ENCODE peak calls at places on chromosome 13, in five cellular contexts. W is mammary epithelial cell; V is colonic mucosa; F is CD4-positive, CD25-positive, alpha-beta regulatory T cell; U is A549. Q is an unnamed sample.

GRCh38 chr13:93562676-93563075 is 336.1 kb downstream of the GPC6 start:
- DNase-seq in W (peak), F (no peak), V (no peak), U (no peak), Q (no peak)

GRCh38 chr13:99416411-99417121 is 84.7 kb upstream of the TM9SF2 start:
- DNase-seq in U (no peak), F (no peak), V (no peak), W (no peak), Q (no peak)

GRCh38 chr13:20997301-20998061 is 63.9 kb downstream of the LATS2 start:
- DNase-seq in V (no peak), F (no peak), U (no peak), W (peak), Q (no peak)

GRCh38 chr13:45604892-45605291 is 10.6 kb downstream of the ERICH6B start:
- DNase-seq in F (no peak), U (no peak), W (no peak), V (no peak), Q (no peak)

GRCh38 chr13:24180743-24181384 is 20.3 kb downstream of the SPATA13 start:
- DNase-seq in W (no peak), F (no peak), U (no peak), V (no peak), Q (no peak)

GRCh38 chr13:97712770-97713169 is 240.7 kb upstream of the IPO5 start:
- DNase-seq in W (no peak), V (no peak), F (no peak), U (no peak), Q (no peak)

GRCh38 chr13:98276486-98276885 is 99.4 kb upstream of the RNF113B start:
- DNase-seq in V (no peak), W (no peak), F (no peak), U (no peak), Q (no peak)

GRCh38 chr13:92590503-92590908 is 636.1 kb upstream of the GPC6 start:
- DNase-seq in V (no peak), U (no peak), W (no peak), F (no peak), Q (no peak)

GRCh38 chr13:24226762-24227161 is 66.2 kb downstream of the SPATA13 start:
- DNase-seq in F (no peak), W (no peak), V (no peak), U (no peak), Q (no peak)

GRCh38 chr13:113004126-113004525 is 35.1 kb downstream of the MCF2L start:
- DNase-seq in W (no peak), V (no peak), U (no peak), F (no peak), Q (no peak)

GRCh38 chr13:110957181-110957884 is 42.5 kb upstream of the ANKRD10 start:
- DNase-seq in W (peak), V (no peak), U (peak), F (no peak), Q (no peak)

GRCh38 chr13:113859311-113860050 is 4.4 kb downstream of the GAS6 start:
- DNase-seq in W (no peak), U (no peak), F (no peak), V (no peak), Q (no peak)

GRCh38 chr13:98325724-98326123 is 148.7 kb upstream of the RNF113B start:
- DNase-seq in W (no peak), F (no peak), U (no peak), V (no peak), Q (no peak)

GRCh38 chr13:59447031-59447430 is 716.7 kb downstream of the DIAPH3 start:
- DNase-seq in U (no peak), W (no peak), F (no peak), V (no peak), Q (no peak)

GRCh38 chr13:94677799-94678198 is 34.5 kb downstream of the SOX21 start:
- DNase-seq in W (no peak), V (no peak), U (no peak), F (no peak), Q (no peak)

GRCh38 chr13:26499209-26499601 is 58.3 kb upstream of the WASF3 start:
- DNase-seq in W (no peak), V (no peak), U (no peak), F (no peak), Q (no peak)
- H3K27ac ChIP-seq in W (no peak), V (no peak), U (no peak), F (no peak), Q (no peak)

GRCh38 chr13:102772042-102772425 is 1.6 kb downstream of the TEX30 start:
- DNase-seq in W (no peak), F (no peak), V (no peak), U (no peak), Q (no peak)
- H3K4me3 ChIP-seq in W (no peak), F (no peak), V (no peak), U (no peak), Q (peak)

DNA sequence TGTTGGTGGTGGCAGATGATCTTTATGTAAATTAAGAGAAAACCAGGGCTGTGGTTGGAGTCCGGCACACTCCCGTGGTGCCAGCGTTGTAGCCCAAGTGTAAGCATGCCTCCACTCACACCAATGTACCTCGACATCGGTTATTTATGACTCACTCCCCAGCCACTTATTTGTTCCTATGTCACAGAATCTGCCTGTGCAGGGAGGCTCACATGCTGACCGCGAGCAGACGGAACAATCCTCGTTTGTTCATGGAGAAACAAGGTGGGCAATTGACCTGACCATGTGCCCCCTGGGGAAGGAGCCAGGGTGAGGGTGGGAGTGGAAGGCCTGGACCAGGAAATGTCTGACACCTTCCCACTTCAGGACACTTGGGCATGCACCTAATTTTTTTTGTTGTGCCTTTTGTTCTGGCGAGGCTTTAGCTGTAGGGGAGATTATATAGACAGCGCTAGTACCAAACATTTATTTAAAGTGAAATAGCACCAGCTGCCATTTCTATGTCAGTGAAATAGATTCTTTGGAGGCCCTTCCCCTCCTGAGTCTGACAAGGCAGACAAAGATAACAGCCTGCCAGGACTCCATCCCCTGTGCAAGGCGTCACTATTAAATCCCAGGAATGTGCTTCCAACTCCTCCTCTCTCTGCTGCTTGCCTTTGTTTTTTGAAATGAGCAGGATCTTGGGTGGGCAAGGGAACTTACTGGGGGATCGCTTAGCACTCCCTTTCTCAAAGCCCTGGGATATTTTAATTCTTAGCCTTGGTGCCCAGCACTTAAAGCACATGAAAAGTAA is 394.2 kb downstream of the FGF9 start:
- DNase-seq in F (no peak), W (no peak), U (no peak), V (no peak), Q (no peak)
- H3K27ac ChIP-seq in F (no peak), W (no peak), U (no peak), V (no peak), Q (no peak)

DNA sequence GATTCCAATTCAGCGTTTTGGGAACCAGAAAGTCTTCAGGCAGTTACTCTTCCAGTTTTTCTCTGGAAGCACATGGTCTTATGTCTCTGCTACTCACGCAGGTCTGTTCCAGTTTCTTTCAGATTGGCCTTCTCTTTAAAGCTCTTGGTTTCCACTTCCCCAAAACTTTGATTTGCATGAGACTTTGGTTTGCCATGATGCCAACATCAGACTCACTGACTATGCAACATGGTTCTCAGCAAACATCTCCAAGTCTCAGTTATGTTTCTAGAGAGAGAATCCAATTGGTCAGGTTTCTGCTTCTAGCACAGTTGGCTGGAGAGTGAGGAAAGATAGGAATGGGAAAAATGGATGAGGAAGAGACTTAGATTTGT is 3.1 kb downstream of the AKAP11 start:
- DNase-seq in F (peak), V (no peak), U (no peak), W (no peak), Q (no peak)
- H3K4me3 ChIP-seq in F (peak), V (no peak), U (no peak), W (no peak), Q (no peak)

GRCh38 chr13:42330991-42331390 is 59.0 kb downstream of the AKAP11 start:
- DNase-seq in V (no peak), F (no peak), U (no peak), W (no peak), Q (no peak)

GRCh38 chr13:42327725-42328124 is 55.8 kb downstream of the AKAP11 start:
- DNase-seq in U (no peak), F (no peak), V (no peak), W (no peak), Q (no peak)

GRCh38 chr13:42329239-42329638 is 57.3 kb downstream of the AKAP11 start:
- DNase-seq in W (no peak), U (no peak), F (no peak), V (no peak), Q (no peak)

GRCh38 chr13:42333613-42334328 is 61.8 kb downstream of the AKAP11 start:
- DNase-seq in V (no peak), F (peak), U (peak), W (peak), Q (no peak)

GRCh38 chr13:42328672-42329071 is 56.7 kb downstream of the AKAP11 start:
- DNase-seq in V (no peak), F (peak), U (no peak), W (no peak), Q (no peak)
- H3K27ac ChIP-seq in V (no peak), F (peak), U (no peak), W (no peak), Q (no peak)

DNA sequence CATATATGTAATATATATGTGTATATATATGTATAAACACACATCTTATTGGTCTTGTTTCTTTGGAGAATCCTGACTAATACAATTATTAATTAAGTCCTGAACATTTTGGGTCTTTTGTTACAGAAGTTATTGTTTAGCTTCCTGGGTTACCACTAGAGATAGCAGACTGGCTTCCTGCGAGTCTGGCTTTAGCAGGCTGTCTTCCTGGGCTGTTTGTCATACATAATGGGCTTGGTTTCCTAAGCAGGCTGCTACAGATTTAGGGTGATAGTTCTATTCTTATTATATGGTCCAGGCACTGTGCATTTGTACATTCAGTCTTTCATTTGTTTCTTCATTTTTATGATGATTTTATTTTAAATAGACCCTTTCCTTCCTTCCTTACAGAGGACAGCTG is 312.0 kb upstream of the TMTC4 start:
- DNase-seq in W (no peak), F (no peak), V (no peak), U (no peak), Q (no peak)
- H3K4me3 ChIP-seq in W (no peak), F (no peak), V (no peak), U (no peak), Q (no peak)

GRCh38 chr13:33789067-33789606 is 28.8 kb upstream of the RFC3 start:
- DNase-seq in V (no peak), U (no peak), F (no peak), W (no peak), Q (no peak)
- H3K27ac ChIP-seq in V (no peak), U (no peak), F (no peak), W (no peak), Q (no peak)

Q was measured in effector memory CD4-positive, alpha-beta T cell.